ENCODE peak calls at places on chromosomes 1 and 21, in four cellular contexts. O, S, G and K are unnamed samples.

GRCh38 chr1:235821361-235821981 is 45.2 kb downstream of the LYST start:
- DNase-seq in O (no peak), S (no peak), G (no peak), K (no peak)

GRCh38 chr1:226628624-226629155 is 80.1 kb downstream of the STUM start:
- DNase-seq in O (no peak), S (no peak), G (no peak), K (no peak)

GRCh38 chr1:210663730-210664573 is 335.2 kb downstream of the HHAT start:
- DNase-seq in O (no peak), S (no peak), G (no peak), K (no peak)

GRCh38 chr1:93021539-93022134 is 57.4 kb upstream of the MTF2 start:
- DNase-seq in O (no peak), S (peak; percentile 81), G (peak; percentile 45), K (peak; percentile 54)

GRCh38 chr1:6049419-6049818 is 3.7 kb downstream of the KCNAB2 start:
- DNase-seq in O (no peak), S (no peak), G (no peak), K (no peak)

GRCh38 chr1:54273092-54273836 is 73.3 kb downstream of the MRPL37 start:
- DNase-seq in O (no peak), S (no peak), G (peak; percentile 97), K (peak; percentile 95)

GRCh38 chr1:77056525-77056924 is 162.7 kb downstream of the PIGK start:
- DNase-seq in O (no peak), S (no peak), G (no peak), K (no peak)

GRCh38 chr1:61238371-61238689 is 156.0 kb downstream of the NFIA start:
- DNase-seq in O (no peak), S (no peak), G (peak; percentile 72), K (peak; percentile 46)

GRCh38 chr21:43703068-43703880 is 15.7 kb upstream of the PDXK start:
- DNase-seq in O (no peak), S (no peak), G (no peak), K (peak; percentile 41)

GRCh38 chr1:28737245-28738137 is 751 bp downstream of the YTHDF2 start:
- DNase-seq in O (peak; percentile 12), S (peak; percentile 80), G (peak; percentile 40), K (peak; percentile 67)